ENCODE peak calls at places on chromosomes 7 and 10, in five cellular contexts. One of them, this sample, is unnamed.

GRCh38 chr7:3063016-3063753 is 19.5 kb upstream of the CARD11 start:
- DNase-seq in CD8-positive, alpha-beta T cell: peak
- DNase-seq in ascending aorta: no peak
- DNase-seq in GM12878: no peak
- DNase-seq in endothelial cell: no peak
- DNase-seq in this sample: no peak

GRCh38 chr7:78247910-78248689 is 449.5 kb downstream of the PHTF2 start:
- DNase-seq in CD8-positive, alpha-beta T cell: no peak
- DNase-seq in ascending aorta: no peak
- DNase-seq in GM12878: no peak
- DNase-seq in endothelial cell: no peak
- DNase-seq in this sample: no peak

GRCh38 chr10:113600569-113600968 is 47.7 kb downstream of the HABP2 start:
- DNase-seq in CD8-positive, alpha-beta T cell: no peak
- DNase-seq in ascending aorta: no peak
- DNase-seq in GM12878: no peak
- DNase-seq in endothelial cell: no peak
- DNase-seq in this sample: no peak

GRCh38 chr10:7945469-7946187 is 108.9 kb upstream of the GATA3 start:
- DNase-seq in CD8-positive, alpha-beta T cell: no peak
- DNase-seq in ascending aorta: no peak
- DNase-seq in GM12878: no peak
- DNase-seq in endothelial cell: no peak
- DNase-seq in this sample: no peak

GRCh38 chr7:94276797-94277196 is 117.9 kb upstream of the COL1A2 start:
- DNase-seq in CD8-positive, alpha-beta T cell: no peak
- DNase-seq in ascending aorta: no peak
- DNase-seq in GM12878: no peak
- DNase-seq in endothelial cell: no peak
- DNase-seq in this sample: no peak

GRCh38 chr7:150934045-150934766 is 43.9 kb downstream of the KCNH2 start:
- DNase-seq in CD8-positive, alpha-beta T cell: no peak
- DNase-seq in ascending aorta: no peak
- DNase-seq in GM12878: no peak
- DNase-seq in endothelial cell: no peak
- DNase-seq in this sample: no peak

GRCh38 chr7:233456-234035 is 41.2 kb downstream of the FAM20C start:
- DNase-seq in CD8-positive, alpha-beta T cell: no peak
- DNase-seq in ascending aorta: no peak
- DNase-seq in GM12878: no peak
- DNase-seq in endothelial cell: no peak
- DNase-seq in this sample: peak

GRCh38 chr10:86254526-86255174 is 111.9 kb downstream of the GRID1 start:
- DNase-seq in CD8-positive, alpha-beta T cell: no peak
- DNase-seq in ascending aorta: no peak
- DNase-seq in GM12878: no peak
- DNase-seq in endothelial cell: no peak
- DNase-seq in this sample: no peak

GRCh38 chr10:48517911-48518321 is 87.0 kb downstream of the ARHGAP22 start:
- DNase-seq in CD8-positive, alpha-beta T cell: no peak
- DNase-seq in ascending aorta: no peak
- DNase-seq in GM12878: no peak
- DNase-seq in endothelial cell: no peak
- DNase-seq in this sample: no peak

GRCh38 chr7:78224923-78225322 is 426.4 kb downstream of the PHTF2 start:
- DNase-seq in CD8-positive, alpha-beta T cell: no peak
- DNase-seq in ascending aorta: no peak
- DNase-seq in GM12878: no peak
- DNase-seq in endothelial cell: no peak
- DNase-seq in this sample: no peak

GRCh38 chr7:145489609-145490008 is 627.0 kb upstream of the CNTNAP2 start:
- DNase-seq in CD8-positive, alpha-beta T cell: no peak
- DNase-seq in ascending aorta: no peak
- DNase-seq in GM12878: no peak
- DNase-seq in endothelial cell: no peak
- DNase-seq in this sample: no peak

GRCh38 chr10:59505931-59506330 is 143.6 kb upstream of the FAM13C start:
- DNase-seq in CD8-positive, alpha-beta T cell: no peak
- DNase-seq in ascending aorta: no peak
- DNase-seq in GM12878: no peak
- DNase-seq in endothelial cell: no peak
- DNase-seq in this sample: no peak

GRCh38 chr7:25564980-25565379 is 336.7 kb upstream of the NPVF start:
- DNase-seq in CD8-positive, alpha-beta T cell: no peak
- DNase-seq in ascending aorta: no peak
- DNase-seq in GM12878: no peak
- DNase-seq in endothelial cell: no peak
- DNase-seq in this sample: no peak

GRCh38 chr7:170551-171363 is 21.6 kb upstream of the FAM20C start:
- DNase-seq in CD8-positive, alpha-beta T cell: no peak
- DNase-seq in ascending aorta: no peak
- DNase-seq in GM12878: no peak
- DNase-seq in endothelial cell: no peak
- DNase-seq in this sample: no peak

GRCh38 chr10:74589226-74589673 is 237.2 kb upstream of the KAT6B start:
- DNase-seq in CD8-positive, alpha-beta T cell: peak
- DNase-seq in ascending aorta: peak
- DNase-seq in GM12878: peak
- DNase-seq in endothelial cell: peak
- DNase-seq in this sample: peak

GRCh38 chr7:99372275-99373085 is 2.0 kb upstream of the ARPC1B start:
- DNase-seq in CD8-positive, alpha-beta T cell: no peak
- DNase-seq in ascending aorta: no peak
- DNase-seq in GM12878: no peak
- DNase-seq in endothelial cell: no peak
- DNase-seq in this sample: peak

GRCh38 chr7:19964198-19964597 is 190.8 kb upstream of the TMEM196 start:
- DNase-seq in CD8-positive, alpha-beta T cell: no peak
- DNase-seq in ascending aorta: no peak
- DNase-seq in GM12878: no peak
- DNase-seq in endothelial cell: no peak
- DNase-seq in this sample: no peak

GRCh38 chr10:17236468-17236886 is 8.4 kb downstream of the VIM start:
- DNase-seq in CD8-positive, alpha-beta T cell: no peak
- DNase-seq in ascending aorta: no peak
- DNase-seq in GM12878: no peak
- DNase-seq in endothelial cell: no peak
- DNase-seq in this sample: no peak

GRCh38 chr10:61975107-61975932 is 73.8 kb downstream of the ARID5B start:
- DNase-seq in CD8-positive, alpha-beta T cell: no peak
- DNase-seq in ascending aorta: no peak
- DNase-seq in GM12878: no peak
- DNase-seq in endothelial cell: no peak
- DNase-seq in this sample: no peak

GRCh38 chr7:5428470-5429252 is 5.0 kb upstream of the TNRC18 start:
- DNase-seq in CD8-positive, alpha-beta T cell: no peak
- DNase-seq in ascending aorta: no peak
- DNase-seq in GM12878: no peak
- DNase-seq in endothelial cell: peak
- DNase-seq in this sample: peak
- TF ChIP-seq CTCF in CD8-positive, alpha-beta T cell: no peak
- TF ChIP-seq CTCF in ascending aorta: no peak
- TF ChIP-seq CTCF in GM12878: no peak
- TF ChIP-seq CTCF in endothelial cell: no peak
- TF ChIP-seq CTCF in this sample: no peak

DNA sequence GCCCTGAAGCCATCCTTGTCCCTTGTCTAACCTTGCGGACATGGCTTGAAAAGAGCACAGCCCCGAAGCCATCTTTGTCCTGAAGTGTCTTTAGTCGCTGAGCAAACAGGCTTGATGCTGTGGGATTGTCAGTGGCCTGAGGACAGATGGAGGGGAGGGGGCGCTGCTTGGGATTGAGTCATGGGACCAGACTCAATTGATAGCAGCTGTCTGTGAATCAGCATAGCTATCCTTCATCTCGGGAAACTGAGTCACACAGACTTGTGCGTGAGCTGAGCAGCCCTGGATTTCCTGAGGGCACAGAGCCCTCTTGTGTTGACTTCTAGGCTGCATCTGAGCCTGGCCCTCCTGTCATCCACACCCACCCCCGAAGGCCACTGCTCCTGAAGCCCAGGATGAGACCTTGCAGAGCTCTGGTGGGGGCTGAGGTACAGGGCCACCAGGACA is 14.4 kb downstream of the MYO1G start:
- DNase-seq in CD8-positive, alpha-beta T cell: no peak
- DNase-seq in ascending aorta: no peak
- DNase-seq in GM12878: no peak
- DNase-seq in endothelial cell: no peak
- DNase-seq in this sample: no peak
- TF ChIP-seq CTCF in CD8-positive, alpha-beta T cell: no peak
- TF ChIP-seq CTCF in ascending aorta: no peak
- TF ChIP-seq CTCF in GM12878: peak
- TF ChIP-seq CTCF in endothelial cell: no peak
- TF ChIP-seq CTCF in this sample: no peak

GRCh38 chr7:87473192-87473591 is 2.3 kb downstream of the ABCB4 start:
- DNase-seq in CD8-positive, alpha-beta T cell: no peak
- DNase-seq in ascending aorta: no peak
- DNase-seq in GM12878: no peak
- DNase-seq in endothelial cell: no peak
- DNase-seq in this sample: no peak

GRCh38 chr7:87475359-87476178 is at the start of gene ABCB4:
- DNase-seq in CD8-positive, alpha-beta T cell: no peak
- DNase-seq in ascending aorta: no peak
- DNase-seq in GM12878: no peak
- DNase-seq in endothelial cell: no peak
- DNase-seq in this sample: peak

GRCh38 chr7:87474533-87475358 is 734 bp downstream of the ABCB4 start:
- DNase-seq in CD8-positive, alpha-beta T cell: no peak
- DNase-seq in ascending aorta: no peak
- DNase-seq in GM12878: peak
- DNase-seq in endothelial cell: no peak
- DNase-seq in this sample: peak

GRCh38 chr7:87474046-87474445 is 1.4 kb downstream of the ABCB4 start:
- DNase-seq in CD8-positive, alpha-beta T cell: no peak
- DNase-seq in ascending aorta: no peak
- DNase-seq in GM12878: peak
- DNase-seq in endothelial cell: no peak
- DNase-seq in this sample: no peak

DNA sequence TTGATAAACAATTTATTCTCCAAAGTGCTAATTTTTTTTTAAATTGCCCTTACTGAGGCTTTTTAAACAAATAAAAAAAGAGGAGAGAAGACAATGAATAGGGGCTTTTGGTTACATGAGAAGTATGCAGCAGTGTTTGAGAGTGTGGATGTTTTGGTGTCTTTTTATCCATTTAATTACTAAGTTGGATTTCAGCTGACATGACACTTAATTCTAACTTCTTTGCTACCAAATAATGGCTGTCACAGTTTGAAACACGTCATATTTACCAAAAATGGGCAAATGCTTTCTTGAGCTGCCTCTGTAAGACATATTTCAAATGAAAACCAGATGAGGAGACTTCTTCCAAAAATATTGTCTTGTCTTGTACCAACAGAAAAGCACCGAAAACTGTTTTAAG is 4.0 kb downstream of the ABCB4 start:
- DNase-seq in CD8-positive, alpha-beta T cell: no peak
- DNase-seq in ascending aorta: no peak
- DNase-seq in GM12878: no peak
- DNase-seq in endothelial cell: no peak
- DNase-seq in this sample: no peak
- TF ChIP-seq CTCF in CD8-positive, alpha-beta T cell: no peak
- TF ChIP-seq CTCF in ascending aorta: no peak
- TF ChIP-seq CTCF in GM12878: no peak
- TF ChIP-seq CTCF in endothelial cell: no peak
- TF ChIP-seq CTCF in this sample: no peak

DNA sequence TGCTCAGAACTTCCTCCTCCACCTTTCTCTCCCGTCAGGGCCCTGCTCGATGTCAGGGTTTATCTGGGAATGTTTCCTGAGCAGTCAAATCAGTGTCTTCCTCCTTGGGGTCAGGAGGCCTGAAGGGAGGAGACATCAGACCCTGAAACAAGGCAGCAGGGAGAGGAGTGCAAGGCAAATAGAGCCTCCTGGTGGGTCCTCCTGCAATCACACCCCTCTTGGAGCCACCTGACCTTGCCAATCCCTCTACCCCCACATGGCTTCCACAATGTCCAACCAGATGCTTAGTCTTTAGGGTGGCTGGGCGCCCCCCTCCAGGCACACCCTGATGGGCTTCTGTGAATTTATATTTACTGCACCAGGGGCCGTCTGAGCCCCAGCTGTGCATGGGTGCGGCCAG is 12.2 kb downstream of the GPR26 start:
- DNase-seq in CD8-positive, alpha-beta T cell: no peak
- DNase-seq in ascending aorta: no peak
- DNase-seq in GM12878: no peak
- DNase-seq in endothelial cell: no peak
- DNase-seq in this sample: no peak
- TF ChIP-seq CTCF in CD8-positive, alpha-beta T cell: no peak
- TF ChIP-seq CTCF in ascending aorta: no peak
- TF ChIP-seq CTCF in GM12878: no peak
- TF ChIP-seq CTCF in endothelial cell: no peak
- TF ChIP-seq CTCF in this sample: peak

GRCh38 chr7:128398841-128399135 is 11.0 kb downstream of the IMPDH1 start:
- DNase-seq in CD8-positive, alpha-beta T cell: no peak
- DNase-seq in ascending aorta: no peak
- DNase-seq in GM12878: no peak
- DNase-seq in endothelial cell: no peak
- DNase-seq in this sample: no peak
- TF ChIP-seq CTCF in CD8-positive, alpha-beta T cell: peak
- TF ChIP-seq CTCF in ascending aorta: no peak
- TF ChIP-seq CTCF in GM12878: no peak
- TF ChIP-seq CTCF in endothelial cell: no peak
- TF ChIP-seq CTCF in this sample: peak

DNA sequence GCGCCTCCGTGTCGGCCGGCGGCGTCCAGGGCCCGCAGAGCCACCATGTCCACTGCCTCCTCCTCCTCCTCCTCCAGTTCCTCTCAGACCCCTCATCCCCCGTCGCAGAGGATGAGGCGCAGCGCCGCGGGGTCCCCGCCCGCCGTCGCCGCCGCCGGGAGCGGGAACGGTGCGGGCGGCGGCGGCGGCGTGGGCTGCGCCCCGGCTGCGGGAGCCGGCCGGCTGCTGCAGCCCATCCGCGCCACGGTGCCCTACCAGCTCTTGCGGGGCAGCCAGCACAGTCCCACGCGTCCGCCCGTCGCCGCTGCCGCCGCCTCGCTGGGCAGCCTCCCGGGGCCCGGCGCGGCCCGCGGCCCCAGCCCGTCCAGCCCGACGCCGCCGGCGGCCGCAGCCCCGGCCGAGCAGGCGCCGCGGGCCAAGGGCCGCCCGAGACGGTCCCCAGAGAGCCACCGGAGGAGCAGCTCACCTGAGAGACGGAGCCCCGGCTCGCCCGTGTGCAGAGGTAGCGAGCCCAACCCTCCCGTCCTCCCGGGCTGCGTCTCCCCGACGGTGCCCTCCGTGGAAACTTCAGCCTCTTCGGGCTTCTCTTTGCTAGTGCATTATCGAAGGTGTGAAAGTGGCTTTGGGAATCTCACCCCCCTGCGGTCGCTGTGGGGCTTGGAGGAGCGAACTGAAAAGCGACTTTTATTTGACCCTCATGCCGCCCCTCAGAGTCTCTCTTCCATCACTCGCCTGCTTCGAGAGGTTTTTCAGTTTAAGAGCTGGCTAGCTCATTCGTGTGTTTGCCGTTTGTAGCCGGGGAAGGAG is 913 bp downstream of the GLCCI1 start:
- DNase-seq in CD8-positive, alpha-beta T cell: peak
- DNase-seq in ascending aorta: no peak
- DNase-seq in GM12878: no peak
- DNase-seq in endothelial cell: peak
- DNase-seq in this sample: peak
- TF ChIP-seq CTCF in CD8-positive, alpha-beta T cell: no peak
- TF ChIP-seq CTCF in ascending aorta: peak
- TF ChIP-seq CTCF in GM12878: no peak
- TF ChIP-seq CTCF in endothelial cell: no peak
- TF ChIP-seq CTCF in this sample: no peak